ENCODE peak calls at places on chromosome 1, in nine cellular contexts. One of them, this sample, is unnamed.

GRCh38 chr1:66237722-66238479 is 296.1 kb upstream of the SGIP1 start:
- DNase-seq in T-helper 1 cell: no peak
- DNase-seq in prostate gland: peak
- DNase-seq in NCI-H1417: no peak
- DNase-seq in lung microvascular endothelial cell: no peak
- DNase-seq in endodermal cell: no peak
- DNase-seq in kidney tubule cell: no peak
- DNase-seq in mucosa of gallbladder: no peak
- DNase-seq in Karpas-422: no peak
- DNase-seq in this sample: no peak

GRCh38 chr1:151435174-151435573 is 24.1 kb downstream of the POGZ start:
- DNase-seq in T-helper 1 cell: no peak
- DNase-seq in prostate gland: no peak
- DNase-seq in NCI-H1417: no peak
- DNase-seq in lung microvascular endothelial cell: no peak
- DNase-seq in endodermal cell: no peak
- DNase-seq in kidney tubule cell: no peak
- DNase-seq in mucosa of gallbladder: no peak
- DNase-seq in Karpas-422: no peak
- DNase-seq in this sample: no peak

GRCh38 chr1:8420318-8420717 is 102.4 kb downstream of the SLC45A1 start:
- DNase-seq in T-helper 1 cell: no peak
- DNase-seq in prostate gland: no peak
- DNase-seq in NCI-H1417: no peak
- DNase-seq in lung microvascular endothelial cell: no peak
- DNase-seq in endodermal cell: no peak
- DNase-seq in kidney tubule cell: no peak
- DNase-seq in mucosa of gallbladder: peak
- DNase-seq in Karpas-422: no peak
- DNase-seq in this sample: no peak

GRCh38 chr1:15526490-15527339 is at the start of gene DNAJC16:
- DNase-seq in T-helper 1 cell: peak
- DNase-seq in prostate gland: peak
- DNase-seq in NCI-H1417: peak
- DNase-seq in lung microvascular endothelial cell: peak
- DNase-seq in endodermal cell: peak
- DNase-seq in kidney tubule cell: peak
- DNase-seq in mucosa of gallbladder: peak
- DNase-seq in Karpas-422: peak
- DNase-seq in this sample: peak

GRCh38 chr1:117656202-117656641 is 50.4 kb downstream of the TENT5C start:
- DNase-seq in T-helper 1 cell: peak
- DNase-seq in prostate gland: no peak
- DNase-seq in NCI-H1417: no peak
- DNase-seq in lung microvascular endothelial cell: no peak
- DNase-seq in endodermal cell: no peak
- DNase-seq in kidney tubule cell: no peak
- DNase-seq in mucosa of gallbladder: peak
- DNase-seq in Karpas-422: no peak
- DNase-seq in this sample: no peak

GRCh38 chr1:116340506-116341240 is 32.4 kb upstream of the ATP1A1 start:
- DNase-seq in T-helper 1 cell: no peak
- DNase-seq in prostate gland: no peak
- DNase-seq in NCI-H1417: no peak
- DNase-seq in lung microvascular endothelial cell: no peak
- DNase-seq in endodermal cell: no peak
- DNase-seq in kidney tubule cell: peak
- DNase-seq in mucosa of gallbladder: no peak
- DNase-seq in Karpas-422: no peak
- DNase-seq in this sample: no peak

GRCh38 chr1:229117664-229118300 is 153.1 kb upstream of the RAB4A start:
- DNase-seq in T-helper 1 cell: no peak
- DNase-seq in prostate gland: peak
- DNase-seq in NCI-H1417: peak
- DNase-seq in lung microvascular endothelial cell: no peak
- DNase-seq in endodermal cell: no peak
- DNase-seq in kidney tubule cell: peak
- DNase-seq in mucosa of gallbladder: peak
- DNase-seq in Karpas-422: no peak
- DNase-seq in this sample: peak

GRCh38 chr1:7550261-7550850 is 220.7 kb upstream of the VAMP3 start:
- DNase-seq in T-helper 1 cell: no peak
- DNase-seq in prostate gland: no peak
- DNase-seq in NCI-H1417: no peak
- DNase-seq in lung microvascular endothelial cell: no peak
- DNase-seq in endodermal cell: peak
- DNase-seq in kidney tubule cell: no peak
- DNase-seq in mucosa of gallbladder: no peak
- DNase-seq in Karpas-422: no peak
- DNase-seq in this sample: no peak

GRCh38 chr1:147579532-147580199 is 38.4 kb downstream of the BCL9 start:
- DNase-seq in T-helper 1 cell: peak
- DNase-seq in prostate gland: no peak
- DNase-seq in NCI-H1417: no peak
- DNase-seq in lung microvascular endothelial cell: peak
- DNase-seq in endodermal cell: peak
- DNase-seq in kidney tubule cell: peak
- DNase-seq in mucosa of gallbladder: peak
- DNase-seq in Karpas-422: peak
- DNase-seq in this sample: no peak

GRCh38 chr1:78836736-78837135 is 169.8 kb downstream of the ADGRL4 start:
- DNase-seq in T-helper 1 cell: no peak
- DNase-seq in prostate gland: no peak
- DNase-seq in NCI-H1417: no peak
- DNase-seq in lung microvascular endothelial cell: peak
- DNase-seq in endodermal cell: no peak
- DNase-seq in kidney tubule cell: peak
- DNase-seq in mucosa of gallbladder: no peak
- DNase-seq in Karpas-422: no peak
- DNase-seq in this sample: no peak

This sample was measured in CD14-positive monocyte.